ENCODE peak calls at places on chromosomes 1 and 21, in six cellular contexts. A is neuronal stem cell, Y is mesenchymal stem cell, D is IMR-90, E is H1, L is trophoblast cell. S is an unnamed sample.

GRCh38 chr1:55231745-55232144 is 16.6 kb upstream of the USP24 start:
- DNase-seq in D (no peak), Y (no peak), A (no peak), L (no peak), E (no peak), S (no peak)

GRCh38 chr1:112704908-112705627 is 1.9 kb downstream of the RHOC start:
- DNase-seq in L (peak), E (peak), D (peak), A (peak), Y (peak), S (peak)

GRCh38 chr1:17831619-17832018 is 76.5 kb downstream of the ACTL8 start:
- DNase-seq in L (peak), D (peak), A (peak), Y (peak), E (peak), S (peak)

GRCh38 chr1:216464489-216464888 is 41.2 kb upstream of the USH2A start:
- DNase-seq in D (peak), L (peak), E (no peak), Y (peak), A (no peak), S (no peak)

GRCh38 chr1:226976671-226977287 is 36.7 kb downstream of the COQ8A start:
- DNase-seq in D (no peak), A (no peak), Y (no peak), E (no peak), L (no peak), S (no peak)

GRCh38 chr1:47763456-47764171 is 233.6 kb downstream of the TRABD2B start:
- DNase-seq in Y (no peak), D (peak), A (no peak), E (no peak), L (peak), S (no peak)

GRCh38 chr1:224170748-224171478 is 12.1 kb upstream of the DEGS1 start:
- DNase-seq in Y (peak), D (no peak), A (no peak), L (peak), E (no peak), S (peak)

GRCh38 chr1:235908742-235909520 is 42.2 kb upstream of the LYST start:
- DNase-seq in Y (peak), A (no peak), D (peak), E (no peak), L (peak), S (no peak)

GRCh38 chr1:209516771-209517471 is 66.6 kb upstream of the CAMK1G start:
- DNase-seq in D (no peak), L (no peak), A (peak), E (no peak), Y (no peak), S (no peak)

GRCh38 chr1:201636065-201636464 is 97.1 kb downstream of the NAV1 start:
- DNase-seq in A (peak), D (no peak), Y (no peak), E (no peak), L (no peak), S (no peak)

GRCh38 chr1:168136709-168137514 is at the start of gene GPR161:
- DNase-seq in Y (peak), A (peak), D (peak), L (peak), E (no peak), S (peak)

GRCh38 chr1:58584082-58584895 is 7.2 kb upstream of the TACSTD2 start:
- DNase-seq in L (no peak), Y (peak), D (peak), A (no peak), E (no peak), S (peak)

GRCh38 chr1:152959273-152959672 is 11.2 kb upstream of the SPRR4 start:
- DNase-seq in Y (no peak), L (no peak), E (no peak), D (no peak), A (no peak), S (no peak)

GRCh38 chr21:20999567-21000169 is 1.5 kb downstream of the NCAM2 start:
- DNase-seq in E (no peak), D (peak), A (peak), Y (peak), L (peak), S (peak)

GRCh38 chr21:35084869-35085268 is 35.8 kb upstream of the RUNX1 start:
- DNase-seq in D (peak), E (no peak), Y (peak), A (no peak), L (peak), S (no peak)

GRCh38 chr1:224919508-224919907 is 10.0 kb upstream of the DNAH14 start:
- DNase-seq in D (no peak), Y (no peak), L (no peak), E (no peak), A (no peak), S (no peak)

GRCh38 chr1:222996307-222996983 is 146.6 kb downstream of the TLR5 start:
- DNase-seq in E (no peak), Y (no peak), A (no peak), D (no peak), L (no peak), S (no peak)

GRCh38 chr1:46010611-46011010 is 121.8 kb downstream of the PIK3R3 start:
- DNase-seq in Y (no peak), E (no peak), L (no peak), D (no peak), A (no peak), S (no peak)

GRCh38 chr1:159250817-159251216 is 46.1 kb downstream of the ACKR1 start:
- DNase-seq in L (no peak), Y (no peak), A (peak), D (no peak), E (no peak), S (peak)

GRCh38 chr1:116769561-116769977 is 15.3 kb downstream of the CD2 start:
- DNase-seq in A (no peak), L (no peak), Y (peak), E (no peak), D (no peak), S (no peak)

GRCh38 chr1:198449727-198450433 is 90.6 kb downstream of the ATP6V1G3 start:
- DNase-seq in E (no peak), D (peak), Y (peak), L (peak), A (no peak), S (no peak)

GRCh38 chr1:115958866-115959265 is 17.4 kb upstream of the SLC22A15 start:
- DNase-seq in Y (no peak), D (no peak), E (no peak), L (no peak), A (no peak), S (no peak)

GRCh38 chr1:28582248-28582615 is 9.8 kb upstream of the RAB42 start:
- DNase-seq in D (no peak), E (no peak), L (no peak), Y (no peak), A (no peak), S (no peak)

GRCh38 chr1:234512376-234512965 is 33.5 kb upstream of the TARBP1 start:
- DNase-seq in D (no peak), Y (no peak), L (no peak), A (no peak), E (no peak), S (peak)

GRCh38 chr1:47347735-47348134 is 14.1 kb downstream of the CMPK1 start:
- DNase-seq in E (no peak), A (no peak), Y (no peak), D (no peak), L (no peak), S (no peak)

GRCh38 chr1:77398115-77398514 is 116.3 kb downstream of the AK5 start:
- DNase-seq in L (no peak), A (no peak), Y (no peak), D (no peak), E (no peak), S (no peak)

GRCh38 chr1:183089025-183089639 is 65.9 kb downstream of the LAMC1 start:
- DNase-seq in Y (no peak), D (no peak), E (no peak), L (no peak), A (no peak), S (no peak)

DNA sequence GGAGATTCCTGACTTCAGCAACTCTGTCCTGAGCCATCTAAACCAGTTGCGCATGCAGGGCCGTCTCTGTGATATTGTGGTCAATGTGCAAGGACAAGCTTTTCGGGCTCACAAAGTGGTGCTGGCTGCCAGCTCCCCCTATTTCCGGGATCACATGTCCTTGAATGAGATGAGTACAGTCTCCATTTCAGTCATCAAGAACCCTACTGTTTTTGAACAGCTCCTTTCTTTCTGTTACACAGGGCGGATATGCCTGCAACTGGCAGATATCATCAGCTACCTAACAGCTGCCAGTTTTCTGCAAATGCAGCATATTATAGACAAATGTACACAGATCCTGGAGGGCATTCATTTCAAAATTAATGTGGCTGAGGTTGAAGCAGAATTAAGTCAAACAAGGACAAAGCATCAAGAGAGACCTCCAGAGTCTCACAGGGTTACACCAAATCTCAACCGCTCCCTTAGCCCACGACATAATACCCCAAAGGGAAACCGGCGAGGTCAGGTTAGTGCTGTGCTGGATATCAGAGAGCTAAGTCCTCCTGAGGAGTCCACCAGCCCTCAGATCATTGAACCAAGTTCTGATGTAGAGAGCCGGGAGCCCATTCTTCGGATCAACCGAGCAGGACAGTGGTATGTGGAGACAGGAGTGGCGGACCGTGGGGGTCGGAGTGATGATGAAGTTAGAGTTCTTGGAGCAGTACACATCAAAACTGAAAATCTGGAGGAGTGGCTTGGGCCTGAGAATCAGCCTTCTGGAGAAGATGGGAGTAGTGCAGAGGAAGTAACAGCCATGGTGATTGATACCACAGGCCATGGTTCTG is 2.3 kb downstream of the ZBTB37 start:
- DNase-seq in A (no peak), E (no peak), Y (no peak), D (no peak), L (no peak), S (no peak)
- H3K4me3 ChIP-seq in A (no peak), E (no peak), Y (no peak), D (no peak), L (no peak), S (no peak)

DNA sequence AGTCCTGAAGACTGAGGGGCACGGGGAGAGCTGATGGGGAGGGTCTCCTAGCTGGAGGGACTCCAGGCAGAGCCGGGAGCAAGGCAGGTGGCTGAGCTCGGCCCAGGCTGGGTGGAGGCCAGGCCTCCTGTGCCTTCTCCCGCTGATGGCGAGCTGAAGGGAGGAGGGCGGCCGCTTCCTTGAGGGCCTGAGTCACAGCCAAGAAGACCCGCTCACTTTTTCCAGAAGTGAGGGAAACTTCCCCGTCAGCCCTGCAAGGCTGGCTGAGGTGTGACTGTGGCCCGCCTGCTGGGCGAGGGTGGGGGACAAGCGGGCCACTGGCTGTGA is 1.7 kb upstream of the VWA1 start:
- DNase-seq in D (peak), A (no peak), E (no peak), L (peak), Y (peak), S (peak)
- H3K18ac ChIP-seq in D (no peak), A (peak), E (peak), L (peak), Y (peak), S (peak)

GRCh38 chr1:218460367-218460766 is 115.2 kb downstream of the TGFB2 start:
- DNase-seq in E (no peak), D (peak), L (no peak), A (peak), Y (peak), S (peak)
- H2AK5ac ChIP-seq in E (no peak), D (peak), L (no peak), A (no peak), Y (peak), S (no peak)

DNA sequence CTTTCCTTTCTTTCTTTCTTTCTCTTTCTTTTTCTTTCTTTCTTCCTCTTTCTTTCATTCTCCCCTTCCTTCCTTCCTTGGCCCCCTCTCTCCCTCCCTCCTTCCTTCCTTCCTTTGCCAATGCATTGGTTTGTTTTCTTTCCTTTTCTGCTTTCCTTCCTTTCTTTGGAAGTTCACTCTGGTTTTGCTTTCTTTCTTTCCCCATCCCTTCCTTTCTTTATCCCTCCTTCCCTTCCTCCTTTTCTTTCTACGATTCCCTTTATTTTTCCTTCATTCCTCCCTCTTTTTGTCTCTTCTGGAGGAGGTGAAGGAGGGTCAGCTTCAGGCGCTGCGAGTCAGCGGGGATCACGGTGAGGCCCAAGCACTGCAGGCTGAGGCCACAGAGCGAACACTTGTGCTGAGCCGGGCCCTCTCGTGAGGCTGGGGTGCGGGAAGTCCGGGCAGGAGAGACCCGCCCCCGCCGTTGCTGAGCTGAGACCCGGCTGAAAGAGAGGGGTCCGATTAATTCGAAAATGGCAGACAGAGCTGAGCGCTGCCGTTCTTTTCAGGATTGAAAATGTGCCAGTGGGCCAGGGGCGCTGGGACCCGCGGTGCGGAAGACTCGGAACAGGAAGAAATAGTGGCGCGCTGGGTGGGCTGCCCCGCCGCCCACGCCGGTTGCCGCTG is 1.5 kb downstream of the SIM2 start:
- DNase-seq in E (no peak), D (no peak), Y (no peak), A (no peak), L (no peak), S (peak)
- H3K4me3 ChIP-seq in E (peak), D (peak), Y (peak), A (peak), L (no peak), S (no peak)

GRCh38 chr1:1164701-1165451 is 8.8 kb upstream of the TTLL10 start:
- DNase-seq in A (no peak), D (no peak), L (peak), E (no peak), Y (no peak), S (peak)
- H3K18ac ChIP-seq in A (peak), D (no peak), L (no peak), E (peak), Y (no peak), S (peak)

GRCh38 chr1:156673387-156674121 is 3.7 kb downstream of the NES start:
- DNase-seq in A (peak), Y (peak), E (peak), D (peak), L (no peak), S (peak)
- H2AK5ac ChIP-seq in A (peak), Y (no peak), E (peak), D (peak), L (no peak), S (no peak)

GRCh38 chr1:63294797-63295594 is 27.4 kb upstream of the FOXD3 start:
- DNase-seq in A (no peak), L (no peak), E (peak), Y (no peak), D (no peak), S (peak)
- H3K4me3 ChIP-seq in A (no peak), L (no peak), E (no peak), Y (no peak), D (no peak), S (no peak)

GRCh38 chr1:85275701-85276289 is 637 bp downstream of the BCL10 start:
- DNase-seq in D (peak), E (no peak), A (peak), Y (peak), L (no peak), S (no peak)
- H3K18ac ChIP-seq in D (peak), E (peak), A (peak), Y (peak), L (peak), S (peak)

S was measured in mesendoderm.